ENCODE peak calls at places on chromosomes 3 and 15, in nine cellular contexts. M is mucosa of descending colon; G is foreskin fibroblast; E is T-helper 2 cell; N is stimulated activated naive CD4-positive, alpha-beta T cell treated with Interleukin-2 at 50 U/mL for 16 hours; V is cerebellar cortex; Y is gastrocnemius medialis; X is stimulated activated CD8-positive, alpha-beta memory T cell treated with anti-CD3 and anti-CD28 coated beads, Interleukin-7, amount 100 ng/mL, for 24 hours; O is CD8-positive, alpha-beta memory T cell. S is an unnamed sample.

GRCh38 chr3:13012228-13012691 is 61.0 kb downstream of the IQSEC1 start:
- DNase-seq in M (peak), G (peak), E (no peak), N (peak), V (no peak), Y (peak), X (no peak), O (peak), S (no peak)

GRCh38 chr15:62888628-62889027 is 153.9 kb upstream of the TPM1 start:
- DNase-seq in M (no peak), G (no peak), E (no peak), N (no peak), V (no peak), Y (no peak), X (no peak), O (no peak), S (no peak)

GRCh38 chr3:173789530-173789929 is 392.0 kb downstream of the NLGN1 start:
- DNase-seq in M (no peak), G (peak), E (no peak), N (no peak), V (no peak), Y (no peak), X (no peak), O (no peak), S (no peak)

GRCh38 chr15:40155270-40155910 is 5.5 kb upstream of the BUB1B start:
- DNase-seq in M (peak), G (no peak), E (no peak), N (no peak), V (no peak), Y (no peak), X (no peak), O (no peak), S (peak)

GRCh38 chr3:177195242-177195940 is 1.9 kb downstream of the TBL1XR1 start:
- DNase-seq in M (peak), G (no peak), E (no peak), N (no peak), V (peak), Y (peak), X (no peak), O (no peak), S (peak)

GRCh38 chr15:65421360-65422215 is 1.2 kb downstream of the IGDCC4 start:
- DNase-seq in M (peak), G (no peak), E (no peak), N (no peak), V (peak), Y (peak), X (no peak), O (no peak), S (no peak)

GRCh38 chr15:95291878-95292472 is 1038.5 kb upstream of the NR2F2 start:
- DNase-seq in M (peak), G (no peak), E (no peak), N (no peak), V (peak), Y (no peak), X (no peak), O (no peak), S (no peak)

GRCh38 chr15:76342046-76342381 is 5.4 kb downstream of the ISL2 start:
- DNase-seq in M (no peak), G (no peak), E (no peak), N (no peak), V (no peak), Y (no peak), X (no peak), O (no peak), S (no peak)

S was measured in NCI-H1048.